ENCODE peak calls at places on chromosome 3, in nine cellular contexts. L, S, W, V, N, Q, K, J and C are unnamed samples.

GRCh38 chr3:105800320-105800719 is 68.5 kb downstream of the CBLB start:
- DNase-seq in S (no peak), W (no peak), J (no peak), K (no peak), Q (no peak), V (no peak), L (no peak), N (no peak), C (no peak)

GRCh38 chr3:133998691-133999241 is 31.0 kb downstream of the SLCO2A1 start:
- DNase-seq in J (no peak), V (no peak), W (no peak), K (no peak), N (no peak), L (no peak), Q (no peak), S (no peak), C (no peak)

GRCh38 chr3:38698061-38698460 is 48.6 kb upstream of the SCN5A start:
- DNase-seq in V (no peak), N (no peak), K (no peak), W (no peak), S (no peak), J (no peak), L (no peak), Q (no peak), C (no peak)

GRCh38 chr3:87045473-87045872 is 54.5 kb upstream of the VGLL3 start:
- DNase-seq in N (no peak), Q (no peak), W (no peak), L (no peak), K (no peak), S (peak), J (no peak), V (no peak), C (no peak)

GRCh38 chr3:87792532-87793321 is 266.1 kb downstream of the CGGBP1 start:
- DNase-seq in Q (no peak), S (no peak), L (peak), V (peak), N (no peak), K (no peak), J (no peak), W (peak), C (no peak)

GRCh38 chr3:115918900-115919299 is 295.6 kb downstream of the GAP43 start:
- DNase-seq in L (no peak), N (no peak), S (no peak), K (no peak), J (no peak), W (no peak), V (no peak), Q (no peak), C (no peak)

GRCh38 chr3:4797201-4797600 is 182.0 kb upstream of the BHLHE40 start:
- DNase-seq in Q (no peak), K (no peak), N (no peak), W (no peak), J (no peak), V (peak), L (no peak), S (no peak), C (no peak)

GRCh38 chr3:37272743-37273142 is 98.4 kb upstream of the LRRFIP2 start:
- DNase-seq in J (no peak), S (peak), L (no peak), V (no peak), Q (no peak), N (no peak), K (no peak), W (no peak), C (no peak)

GRCh38 chr3:81910244-81910852 is 148.9 kb upstream of the GBE1 start:
- DNase-seq in W (no peak), Q (peak), V (peak), L (no peak), J (no peak), N (peak), S (peak), K (peak), C (no peak)

GRCh38 chr3:170999737-171000242 is 26.7 kb downstream of the SLC2A2 start:
- DNase-seq in W (no peak), N (peak), K (no peak), L (no peak), Q (peak), V (peak), S (peak), J (no peak), C (no peak)

GRCh38 chr3:90015688-90016356 is 908.4 kb downstream of the EPHA3 start:
- DNase-seq in N (peak), Q (no peak), J (no peak), K (no peak), V (no peak), L (no peak), S (peak), W (peak), C (no peak)

GRCh38 chr3:126439968-126440708 is 35.6 kb downstream of the ZXDC start:
- DNase-seq in W (no peak), J (no peak), N (no peak), V (no peak), Q (no peak), L (no peak), S (no peak), K (no peak), C (no peak)

GRCh38 chr3:24550588-24550987 is 55.9 kb upstream of the THRB start:
- DNase-seq in W (no peak), V (no peak), Q (no peak), S (peak), J (no peak), L (no peak), K (no peak), N (no peak), C (no peak)

GRCh38 chr3:160224811-160225180 is 426 bp upstream of the C3orf80 start:
- DNase-seq in Q (no peak), K (no peak), J (no peak), V (no peak), S (no peak), N (no peak), L (no peak), W (peak), C (no peak)

GRCh38 chr3:9122732-9123364 is 126.6 kb downstream of the SRGAP3 start:
- DNase-seq in N (no peak), L (no peak), K (no peak), W (no peak), S (no peak), J (no peak), V (peak), Q (no peak), C (no peak)

GRCh38 chr3:50672656-50673055 is 2.1 kb upstream of the DOCK3 start:
- DNase-seq in K (no peak), L (no peak), S (no peak), Q (no peak), V (no peak), J (no peak), W (no peak), N (no peak), C (no peak)

GRCh38 chr3:146117406-146118285 is 43.3 kb downstream of the PLOD2 start:
- DNase-seq in W (no peak), J (no peak), Q (peak), L (no peak), N (no peak), V (peak), S (peak), K (no peak), C (no peak)

GRCh38 chr3:126345231-126345630 is 12.0 kb downstream of the KLF15 start:
- DNase-seq in N (no peak), K (no peak), L (no peak), S (no peak), V (no peak), Q (no peak), W (no peak), J (no peak), C (no peak)

GRCh38 chr3:178384302-178384939 is 151.8 kb upstream of the KCNMB2 start:
- DNase-seq in S (peak), K (no peak), L (no peak), J (no peak), N (no peak), W (no peak), V (no peak), Q (no peak), C (no peak)

GRCh38 chr3:20563236-20563635 is 377.2 kb upstream of the SGO1 start:
- DNase-seq in S (no peak), L (no peak), Q (no peak), W (no peak), J (no peak), K (no peak), V (peak), N (no peak), C (no peak)

GRCh38 chr3:122760457-122761271 is 33.0 kb downstream of the HSPBAP1 start:
- DNase-seq in K (no peak), W (peak), N (no peak), Q (no peak), L (no peak), S (peak), V (no peak), J (no peak), C (no peak)

GRCh38 chr3:192237992-192238608 is 489.2 kb downstream of the FGF12 start:
- DNase-seq in V (no peak), Q (no peak), W (peak), J (no peak), N (no peak), L (no peak), S (no peak), K (no peak), C (no peak)

GRCh38 chr3:41224120-41224806 is 25.0 kb downstream of the CTNNB1 start:
- DNase-seq in K (no peak), Q (no peak), N (no peak), J (no peak), S (peak), W (no peak), V (peak), L (no peak), C (no peak)

GRCh38 chr3:9397911-9398714 is 698 bp downstream of the SETD5 start:
- DNase-seq in V (peak), K (no peak), Q (no peak), N (no peak), S (peak), J (peak), W (peak), L (no peak), C (no peak)

GRCh38 chr3:55540579-55540978 is 53.5 kb upstream of the WNT5A start:
- DNase-seq in W (no peak), L (no peak), K (no peak), J (no peak), N (no peak), S (no peak), Q (no peak), V (no peak), C (no peak)

GRCh38 chr3:124118397-124118796 is 126.5 kb upstream of the ROPN1 start:
- DNase-seq in S (no peak), K (no peak), L (no peak), N (no peak), Q (no peak), J (no peak), V (peak), W (no peak), C (no peak)

GRCh38 chr3:64645236-64645635 is 42.6 kb downstream of the ADAMTS9 start:
- DNase-seq in J (no peak), Q (no peak), V (no peak), N (no peak), K (no peak), L (no peak), W (no peak), S (peak), C (no peak)

GRCh38 chr3:126127452-126127851 is 43.5 kb upstream of the SLC41A3 start:
- DNase-seq in K (no peak), N (no peak), J (peak), W (no peak), S (no peak), Q (no peak), V (no peak), L (no peak), C (no peak)

GRCh38 chr3:11495948-11496557 is 147.7 kb downstream of the VGLL4 start:
- DNase-seq in N (no peak), K (no peak), Q (no peak), W (no peak), S (peak), L (no peak), V (no peak), J (no peak), C (no peak)

GRCh38 chr3:78995087-78995486 is 772.7 kb downstream of the ROBO1 start:
- DNase-seq in W (no peak), L (no peak), S (no peak), K (no peak), V (no peak), Q (no peak), N (no peak), J (no peak), C (no peak)